ENCODE peak calls at places on chromosomes 7 and 10, in four cellular contexts. W, X, M and P are unnamed samples.

GRCh38 chr7:115678049-115678982 is 352.2 kb downstream of the TFEC start:
- DNase-seq in X (peak), W (peak), M (peak), P (peak)

GRCh38 chr10:126290232-126290631 is 98.0 kb downstream of the ADAM12 start:
- DNase-seq in M (no peak), W (no peak), X (no peak), P (no peak)

GRCh38 chr10:122140941-122141623 is 130.0 kb upstream of the BTBD16 start:
- DNase-seq in X (peak), W (peak), M (peak), P (peak)

GRCh38 chr10:127315888-127316287 is 119.5 kb upstream of the INSYN2A start:
- DNase-seq in W (no peak), X (no peak), M (no peak), P (no peak)

GRCh38 chr7:115340828-115341227 is 418.9 kb downstream of the MDFIC start:
- DNase-seq in X (peak), M (peak), W (peak), P (peak)

GRCh38 chr10:113625461-113626186 is 38.2 kb downstream of the NRAP start:
- DNase-seq in W (no peak), M (no peak), X (no peak), P (no peak)

GRCh38 chr7:29854257-29854938 is 48.1 kb downstream of the WIPF3 start:
- DNase-seq in M (no peak), W (peak), X (no peak), P (no peak)

GRCh38 chr10:60413306-60414012 is 23.8 kb upstream of the ANK3 start:
- DNase-seq in W (peak), X (no peak), M (no peak), P (no peak)

GRCh38 chr7:151446412-151446811 is 6.5 kb upstream of the CRYGN start:
- DNase-seq in W (no peak), X (no peak), M (no peak), P (no peak)

GRCh38 chr10:53233759-53234158 is 461.2 kb upstream of the MBL2 start:
- DNase-seq in W (no peak), M (no peak), X (no peak), P (no peak)

GRCh38 chr7:40584667-40585433 is 450.0 kb downstream of the SUGCT start:
- DNase-seq in X (no peak), W (no peak), M (no peak), P (no peak)

GRCh38 chr10:116521424-116522305 is 24.1 kb upstream of the PNLIP start:
- DNase-seq in M (peak), X (peak), W (peak), P (peak)

GRCh38 chr7:137937202-137937560 is 64.7 kb downstream of the CREB3L2 start:
- DNase-seq in X (peak), M (no peak), W (peak), P (peak)

GRCh38 chr10:24451325-24451820 is 242.4 kb downstream of the KIAA1217 start:
- DNase-seq in W (no peak), X (no peak), M (no peak), P (no peak)

GRCh38 chr7:31061185-31061584 is 9.1 kb downstream of the ADCYAP1R1 start:
- DNase-seq in W (no peak), M (no peak), X (no peak), P (no peak)

GRCh38 chr10:95360122-95360715 is 69.4 kb upstream of the PDLIM1 start:
- DNase-seq in M (no peak), X (no peak), W (no peak), P (no peak)

GRCh38 chr7:65444899-65445823 is 71.5 kb downstream of the ZNF92 start:
- DNase-seq in W (no peak), X (no peak), M (no peak), P (no peak)

GRCh38 chr10:8616166-8616565 is 561.7 kb downstream of the GATA3 start:
- DNase-seq in W (no peak), M (no peak), X (no peak), P (no peak)

GRCh38 chr10:62043493-62043938 is 142.0 kb downstream of the ARID5B start:
- DNase-seq in X (no peak), W (peak), M (no peak), P (no peak)

GRCh38 chr10:47340613-47341170 is 7.5 kb upstream of the RBP3 start:
- DNase-seq in M (peak), W (peak), X (peak), P (no peak)

GRCh38 chr10:24777191-24777590 is 53.5 kb upstream of the ARHGAP21 start:
- DNase-seq in W (peak), X (no peak), M (no peak), P (no peak)

GRCh38 chr10:96292971-96293909 is 11.0 kb upstream of the DNTT start:
- DNase-seq in W (peak), M (peak), X (peak), P (peak)

GRCh38 chr10:85047170-85047834 is 718.9 kb downstream of the CCSER2 start:
- DNase-seq in M (no peak), X (no peak), W (no peak), P (no peak)

GRCh38 chr7:30698481-30698880 is 16.2 kb upstream of the CRHR2 start:
- DNase-seq in W (no peak), M (no peak), X (no peak), P (no peak)

GRCh38 chr10:123150986-123151738 is 3.0 kb upstream of the BUB3 start:
- DNase-seq in W (peak), X (no peak), M (no peak), P (no peak)

GRCh38 chr7:97006146-97006950 is 995 bp downstream of the DLX6 start:
- DNase-seq in M (no peak), X (no peak), W (no peak), P (no peak)

GRCh38 chr10:127015373-127015772 is 110.1 kb downstream of the DOCK1 start:
- DNase-seq in X (no peak), W (no peak), M (no peak), P (no peak)